ENCODE peak calls at places on chromosome 21, in five cellular contexts. K is heart right ventricle, L is neural crest cell, G is HTR-8/SVneo, A is NCI-H748 treated with DMSO at 0.1 percent for 48 hours. R is an unnamed sample.

GRCh38 chr21:21682172-21682571 is 684.0 kb downstream of the NCAM2 start:
- DNase-seq in L (no peak), A (no peak), G (peak; percentile 9), K (no peak), R (no peak)

GRCh38 chr21:26941436-26941835 is 25.5 kb downstream of the ADAMTS5 start:
- DNase-seq in G (no peak), L (no peak), K (no peak), A (no peak), R (no peak)

GRCh38 chr21:36699026-36699545 is at the start of gene SIM2:
- DNase-seq in G (peak; percentile 72), A (peak; percentile 6), K (no peak), L (peak; percentile 25), R (peak; percentile 63)

GRCh38 chr21:26070822-26071425 is 99.6 kb downstream of the APP start:
- DNase-seq in A (peak; percentile 30), G (no peak), K (peak; percentile 38), L (no peak), R (peak; percentile 60)

GRCh38 chr21:45581322-45581712 is 39.1 kb upstream of the SLC19A1 start:
- DNase-seq in G (no peak), K (no peak), A (no peak), L (no peak), R (no peak)

GRCh38 chr21:35614412-35614901 is 445.9 kb downstream of the SETD4 start:
- DNase-seq in K (no peak), G (no peak), L (no peak), A (no peak), R (no peak)

GRCh38 chr21:34498623-34499022 is 13.4 kb downstream of the KCNE1 start:
- DNase-seq in A (no peak), K (no peak), L (no peak), G (no peak), R (no peak)

GRCh38 chr21:45971487-45972352 is 9.8 kb upstream of the COL6A1 start:
- DNase-seq in G (no peak), A (no peak), K (peak; percentile 72), L (no peak), R (no peak)

GRCh38 chr21:43758132-43758619 is 17.9 kb downstream of the CSTB start:
- DNase-seq in L (no peak), G (no peak), K (no peak), A (no peak), R (no peak)

GRCh38 chr21:42997053-42997452 is 22.7 kb downstream of the PKNOX1 start:
- DNase-seq in K (peak; percentile 32), G (no peak), A (no peak), L (no peak), R (no peak)

GRCh38 chr21:28883931-28884330 is 108.7 kb downstream of the LTN1 start:
- DNase-seq in A (no peak), K (no peak), G (no peak), L (no peak), R (no peak)

GRCh38 chr21:34158866-34159616 is 85.7 kb downstream of the MRPS6 start:
- DNase-seq in A (no peak), L (no peak), G (no peak), K (no peak), R (no peak)

R was measured in retina.